ENCODE peak calls at places on chromosomes 7 and 10, in seven cellular contexts. A is epithelial cell of esophagus; I is neuronal stem cell; V is fibroblast of gingiva; G is T-helper 2 cell; J is activated CD4-positive, CD25-positive, alpha-beta regulatory T cell treated with anti-CD3 and anti-CD28 coated beads, Interleukin-2, amount 50 U/mL, for 72 hours; N is NCI-H1092 treated with DMSO at 0.1 percent for 48 hours. E is an unnamed sample.

GRCh38 chr7:23945472-23945871 is 235.5 kb downstream of the STK31 start:
- DNase-seq in A (no peak), I (no peak), V (no peak), G (no peak), J (no peak), N (no peak), E (no peak)

GRCh38 chr7:99141756-99142726 is 1.9 kb downstream of the SMURF1 start:
- DNase-seq in A (peak), I (peak), V (peak), G (peak), J (peak), N (no peak), E (peak)

GRCh38 chr7:30924624-30925023 is 13.0 kb downstream of the AQP1 start:
- DNase-seq in A (no peak), I (no peak), V (no peak), G (no peak), J (peak), N (no peak), E (no peak)

GRCh38 chr10:7601023-7601656 is 65.6 kb downstream of the ITIH5 start:
- DNase-seq in A (no peak), I (no peak), V (no peak), G (no peak), J (no peak), N (no peak), E (no peak)

GRCh38 chr10:50470345-50470744 is 153.4 kb downstream of the SGMS1 start:
- DNase-seq in A (peak), I (no peak), V (no peak), G (peak), J (no peak), N (no peak), E (no peak)

GRCh38 chr7:121563177-121563576 is 167.1 kb upstream of the FAM3C start:
- DNase-seq in A (peak), I (no peak), V (no peak), G (no peak), J (no peak), N (no peak), E (no peak)

GRCh38 chr10:83680470-83680891 is 458.8 kb upstream of the GHITM start:
- DNase-seq in A (no peak), I (no peak), V (no peak), G (peak), J (no peak), N (no peak), E (no peak)

GRCh38 chr7:471866-472639 is 47.6 kb downstream of the PDGFA start:
- DNase-seq in A (peak), I (no peak), V (peak), G (no peak), J (peak), N (no peak), E (no peak)

GRCh38 chr10:22133640-22134624 is 83.9 kb downstream of the EBLN1 start:
- DNase-seq in A (peak), I (no peak), V (no peak), G (no peak), J (no peak), N (no peak), E (peak)

GRCh38 chr7:46444266-46444665 is 523.2 kb upstream of the IGFBP3 start:
- DNase-seq in A (peak), I (no peak), V (no peak), G (no peak), J (no peak), N (no peak), E (no peak)

GRCh38 chr7:76327610-76328009 is 25.1 kb downstream of the HSPB1 start:
- DNase-seq in A (no peak), I (no peak), V (no peak), G (no peak), J (no peak), N (no peak), E (peak)

GRCh38 chr7:151168022-151168786 is 710 bp upstream of the GBX1 start:
- DNase-seq in A (peak), I (peak), V (no peak), G (peak), J (peak), N (no peak), E (peak)

GRCh38 chr7:26368542-26368941 is 76.9 kb downstream of the SNX10 start:
- DNase-seq in A (no peak), I (no peak), V (no peak), G (no peak), J (no peak), N (no peak), E (no peak)

GRCh38 chr10:86664370-86665217 is 3.7 kb upstream of the LDB3 start:
- DNase-seq in A (no peak), I (no peak), V (no peak), G (no peak), J (no peak), N (no peak), E (no peak)

GRCh38 chr7:38316733-38317360 is 43.4 kb upstream of the TARP start:
- DNase-seq in A (no peak), I (no peak), V (peak), G (no peak), J (no peak), N (no peak), E (no peak)

E was measured in naive B cell.